ENCODE peak calls at places on chromosomes 2 and 18, in five cellular contexts. A, J, E, V and R are unnamed samples.

GRCh38 chr2:55141572-55142413 is 90.3 kb downstream of the CLHC1 start:
- DNase-seq in E (no peak), V (no peak), J (no peak), A (no peak), R (no peak)

GRCh38 chr2:8576525-8577157 is 105.2 kb upstream of the ID2 start:
- DNase-seq in E (peak), V (no peak), A (no peak), J (no peak), R (peak)

GRCh38 chr2:226561962-226562361 is 237.7 kb downstream of the IRS1 start:
- DNase-seq in V (no peak), J (no peak), A (no peak), E (no peak), R (no peak)

GRCh38 chr2:42332575-42332974 is 28.4 kb downstream of the COX7A2L start:
- DNase-seq in J (no peak), A (no peak), V (no peak), E (no peak), R (no peak)

GRCh38 chr2:24635181-24635580 is 144.1 kb downstream of the NCOA1 start:
- DNase-seq in V (no peak), J (no peak), A (no peak), E (no peak), R (peak)

GRCh38 chr18:53018791-53019190 is 678.8 kb downstream of the DCC start:
- DNase-seq in A (no peak), J (no peak), E (no peak), V (no peak), R (no peak)

GRCh38 chr2:128313076-128313836 is 5.4 kb downstream of the HS6ST1 start:
- DNase-seq in V (no peak), A (no peak), E (no peak), J (no peak), R (peak)

GRCh38 chr2:109318150-109318948 is 189.3 kb downstream of the SH3RF3 start:
- DNase-seq in E (no peak), A (no peak), V (peak), J (no peak), R (peak)

GRCh38 chr18:51151568-51152511 is 45.6 kb downstream of the MEX3C start:
- DNase-seq in V (no peak), J (no peak), E (peak), A (peak), R (no peak)

GRCh38 chr2:227661827-227662226 is 4.8 kb upstream of the SCYGR5 start:
- DNase-seq in E (no peak), A (no peak), V (no peak), J (no peak), R (no peak)

GRCh38 chr18:3923750-3924149 is 473.8 kb downstream of the TGIF1 start:
- DNase-seq in J (no peak), E (no peak), A (no peak), V (no peak), R (no peak)

GRCh38 chr2:66428986-66429612 is 5.8 kb upstream of the MEIS1 start:
- DNase-seq in V (peak), J (peak), A (no peak), E (no peak), R (peak)

GRCh38 chr2:196131384-196131861 is 40.0 kb downstream of the STK17B start:
- DNase-seq in E (peak), A (peak), V (no peak), J (no peak), R (no peak)

GRCh38 chr2:195343942-195344530 is 313.0 kb upstream of the SLC39A10 start:
- DNase-seq in V (no peak), A (no peak), J (no peak), E (no peak), R (no peak)

GRCh38 chr2:119207447-119207846 is 16.2 kb upstream of the STEAP3 start:
- DNase-seq in A (no peak), J (no peak), V (no peak), E (no peak), R (no peak)

GRCh38 chr2:200453853-200454524 is 55.9 kb downstream of the KCTD18 start:
- DNase-seq in A (no peak), J (no peak), V (no peak), E (no peak), R (no peak)

GRCh38 chr18:73733376-73733775 is 414.3 kb downstream of the FBXO15 start:
- DNase-seq in J (no peak), V (no peak), A (no peak), E (no peak), R (no peak)

GRCh38 chr2:139031722-139032121 is 251.5 kb upstream of the NXPH2 start:
- DNase-seq in J (peak), E (no peak), A (no peak), V (no peak), R (no peak)

GRCh38 chr2:149828506-149829210 is 241.1 kb upstream of the MMADHC start:
- DNase-seq in A (no peak), V (no peak), J (no peak), E (no peak), R (no peak)

GRCh38 chr2:176139621-176140020 is 10.1 kb downstream of the HOXD8 start:
- DNase-seq in J (no peak), A (no peak), V (no peak), E (no peak), R (no peak)

GRCh38 chr18:43661570-43661969 is 384.3 kb upstream of the SYT4 start:
- DNase-seq in E (no peak), A (no peak), V (no peak), J (peak), R (no peak)

GRCh38 chr2:7812231-7812995 is 869.4 kb upstream of the ID2 start:
- DNase-seq in J (no peak), E (no peak), A (no peak), V (no peak), R (no peak)

GRCh38 chr18:36756262-36756661 is 72.5 kb downstream of the TPGS2 start:
- DNase-seq in E (no peak), A (no peak), V (no peak), J (no peak), R (no peak)

GRCh38 chr2:240024766-240025165 is 376 bp downstream of the NDUFA10 start:
- DNase-seq in A (no peak), V (no peak), E (peak), J (no peak), R (peak)

GRCh38 chr2:121558329-121558728 is 27.6 kb downstream of the RNU4ATAC start:
- DNase-seq in A (no peak), J (no peak), V (no peak), E (no peak), R (no peak)

GRCh38 chr2:1618974-1619373 is 125.3 kb downstream of the PXDN start:
- DNase-seq in E (no peak), J (no peak), V (no peak), A (no peak), R (no peak)

GRCh38 chr2:204632410-204632809 is 87.1 kb downstream of the PARD3B start:
- DNase-seq in A (no peak), J (no peak), V (no peak), E (no peak), R (no peak)

GRCh38 chr2:37720533-37721218 is 49.2 kb upstream of the CDC42EP3 start:
- DNase-seq in V (no peak), E (no peak), J (no peak), A (no peak), R (no peak)